ENCODE peak calls at places on chromosome 3, in five cellular contexts. V, X, B, A and U are unnamed samples.

GRCh38 chr3:145983101-145983500 is 177.9 kb downstream of the PLOD2 start:
- DNase-seq in X (no peak), A (no peak), V (no peak), B (no peak), U (no peak)

GRCh38 chr3:84922682-84923081 is 36.1 kb upstream of the CADM2 start:
- DNase-seq in X (no peak), B (no peak), V (no peak), A (no peak), U (no peak)

GRCh38 chr3:19215427-19215826 is 67.1 kb downstream of the KCNH8 start:
- DNase-seq in A (no peak), B (no peak), V (no peak), X (no peak), U (no peak)

GRCh38 chr3:161273589-161274218 is 52.6 kb downstream of the NMD3 start:
- DNase-seq in V (no peak), A (no peak), B (peak; percentile 32), X (peak; percentile 60), U (no peak)

GRCh38 chr3:133754455-133754854 is 8.3 kb downstream of the TF start:
- DNase-seq in A (no peak), V (no peak), B (no peak), X (no peak), U (no peak)

GRCh38 chr3:138933068-138933668 is 13.8 kb downstream of the FOXL2 start:
- DNase-seq in A (no peak), X (no peak), B (no peak), V (no peak), U (no peak)

GRCh38 chr3:169804681-169805080 is 8.0 kb upstream of the LRRIQ4 start:
- DNase-seq in A (no peak), V (no peak), X (no peak), B (no peak), U (no peak)

GRCh38 chr3:61903931-61904657 is 342.7 kb downstream of the PTPRG start:
- DNase-seq in V (peak; percentile 61), B (no peak), X (no peak), A (no peak), U (no peak)

GRCh38 chr3:50575372-50575771 is 6.0 kb downstream of the HEMK1 start:
- DNase-seq in X (no peak), A (no peak), V (no peak), B (no peak), U (no peak)

GRCh38 chr3:4504340-4505261 is 11.5 kb downstream of the ITPR1 start:
- DNase-seq in X (peak; percentile 59), B (peak; percentile 77), A (no peak), V (no peak), U (no peak)

GRCh38 chr3:47732143-47732542 is 49.5 kb downstream of the SMARCC1 start:
- DNase-seq in A (no peak), X (no peak), B (no peak), V (no peak), U (no peak)

DNA sequence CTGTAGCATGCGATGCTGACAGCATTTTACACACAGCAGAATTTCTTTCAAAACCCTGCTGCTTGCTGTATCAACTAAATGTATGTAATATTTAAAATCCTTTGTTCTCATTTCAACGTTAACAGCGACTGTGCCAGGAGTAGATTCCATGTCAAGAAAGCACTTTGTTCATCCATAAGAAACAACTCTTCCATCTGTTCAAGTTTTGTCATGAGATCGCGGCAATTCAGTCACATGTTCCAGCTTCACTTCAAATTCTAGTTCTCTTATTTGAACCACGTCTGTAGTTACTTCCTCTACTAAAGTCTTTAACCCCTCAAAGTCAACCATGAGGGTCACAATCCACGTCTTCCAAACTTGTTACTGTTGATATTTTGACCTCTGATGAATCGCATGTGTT is 50.6 kb downstream of the SMARCC1 start:
- DNase-seq in V (no peak), X (no peak), B (no peak), A (no peak), U (no peak)
- H3K36me3 ChIP-seq in V (peaks cover 96% of the 10 kb centered on the region), X (peaks cover 100% of the 10 kb centered on the region), B (no peaks in the 10 kb centered on the region), A (peaks cover 88% of the 10 kb centered on the region), U (peaks cover 75% of the 10 kb centered on the region)

DNA sequence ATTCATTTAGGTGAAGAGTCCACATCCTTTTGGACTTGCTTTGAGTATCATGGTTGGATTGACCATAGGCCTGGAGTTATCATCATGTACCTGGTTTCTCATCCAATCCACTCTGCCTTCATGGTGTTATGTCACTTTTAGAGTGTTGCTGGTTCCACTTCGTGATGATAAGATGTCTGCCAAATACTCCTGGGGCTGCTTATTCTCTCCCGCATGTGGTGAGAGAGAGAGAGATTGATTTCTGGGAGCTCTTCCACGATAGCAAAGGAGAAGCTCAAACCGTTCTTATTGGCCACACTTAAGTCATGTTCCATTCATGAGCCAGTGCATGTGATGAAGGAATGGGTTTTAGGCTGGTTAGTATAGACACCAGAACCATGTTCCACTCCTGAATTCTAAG is 47.6 kb downstream of the MITF start:
- DNase-seq in X (no peak), A (no peak), B (no peak), V (no peak), U (no peak)
- H3K4me3 ChIP-seq in X (no peak overlapping the region), A (no peak overlapping the region), B (no peak overlapping the region), V (no peak overlapping the region), U (no peak overlapping the region)

GRCh38 chr3:172065967-172066762 is 26.8 kb downstream of the FNDC3B start:
- DNase-seq in A (no peak), B (no peak), V (no peak), X (no peak), U (no peak)

GRCh38 chr3:172065534-172065933 is 26.2 kb downstream of the FNDC3B start:
- DNase-seq in X (no peak), A (no peak), V (no peak), B (no peak), U (no peak)

GRCh38 chr3:172066880-172067778 is 27.8 kb downstream of the FNDC3B start:
- DNase-seq in V (no peak), X (no peak), B (no peak), A (no peak), U (no peak)

GRCh38 chr3:172061724-172062184 is 22.4 kb downstream of the FNDC3B start:
- DNase-seq in X (peak; percentile 71), B (no peak), A (no peak), V (no peak), U (no peak)

GRCh38 chr3:172063456-172064432 is 24.4 kb downstream of the FNDC3B start:
- DNase-seq in B (no peak), A (no peak), X (no peak), V (no peak), U (no peak)
- H3K36me3 ChIP-seq in B (no peaks in the 10 kb centered on the region), A (peaks cover 7% of the 10 kb centered on the region), X (peaks cover 15% of the 10 kb centered on the region), V (no peaks in the 10 kb centered on the region), U (no peaks in the 10 kb centered on the region)

GRCh38 chr3:42192334-42193200 is 73.4 kb downstream of the CCK start:
- DNase-seq in X (peak; percentile 79), V (no peak), A (no peak), B (no peak), U (no peak)

GRCh38 chr3:42198709-42199108 is 67.3 kb downstream of the CCK start:
- DNase-seq in X (no peak), B (no peak), A (no peak), V (no peak), U (no peak)

GRCh38 chr3:42191443-42191747 is 74.6 kb downstream of the CCK start:
- DNase-seq in A (no peak), X (peak; percentile 70), V (no peak), B (no peak), U (no peak)

GRCh38 chr3:42195879-42196330 is 70.1 kb downstream of the CCK start:
- DNase-seq in X (peak; percentile 73), B (no peak), A (no peak), V (no peak), U (no peak)

GRCh38 chr3:42194943-42195510 is 71.0 kb downstream of the CCK start:
- DNase-seq in A (no peak), B (no peak), V (no peak), X (no peak), U (no peak)
- H3K4me3 ChIP-seq in A (no peak overlapping the region), B (no peak overlapping the region), V (no peak overlapping the region), X (peak overlapping the region; percentile 53), U (no peak overlapping the region)

GRCh38 chr3:149020196-149020838 is 29.0 kb downstream of the GYG1 start:
- DNase-seq in B (no peak), V (no peak), X (no peak), A (no peak), U (no peak)

GRCh38 chr3:149020839-149021252 is 29.5 kb downstream of the GYG1 start:
- DNase-seq in V (no peak), X (no peak), B (no peak), A (no peak), U (no peak)

GRCh38 chr3:149018247-149018646 is 26.9 kb downstream of the GYG1 start:
- DNase-seq in B (no peak), X (no peak), V (no peak), A (no peak), U (no peak)

GRCh38 chr3:149021830-149022229 is 30.5 kb downstream of the GYG1 start:
- DNase-seq in V (no peak), B (no peak), X (no peak), A (no peak), U (no peak)

GRCh38 chr3:149019581-149019980 is 28.2 kb downstream of the GYG1 start:
- DNase-seq in B (no peak), V (no peak), X (no peak), A (no peak), U (no peak)
- H3K36me3 ChIP-seq in B (no peaks in the 10 kb centered on the region), V (peaks cover 37% of the 10 kb centered on the region), X (peaks cover 40% of the 10 kb centered on the region), A (peaks cover 65% of the 10 kb centered on the region), U (peaks cover 19% of the 10 kb centered on the region)

GRCh38 chr3:131526801-131527347 is 24.1 kb upstream of the MRPL3 start:
- DNase-seq in A (no peak), B (peak; percentile 85), X (no peak), V (no peak), U (no peak)
- H3K4me3 ChIP-seq in A (no peak overlapping the region), B (peak overlapping the region; percentile 56), X (no peak overlapping the region), V (no peak overlapping the region), U (no peak overlapping the region)

DNA sequence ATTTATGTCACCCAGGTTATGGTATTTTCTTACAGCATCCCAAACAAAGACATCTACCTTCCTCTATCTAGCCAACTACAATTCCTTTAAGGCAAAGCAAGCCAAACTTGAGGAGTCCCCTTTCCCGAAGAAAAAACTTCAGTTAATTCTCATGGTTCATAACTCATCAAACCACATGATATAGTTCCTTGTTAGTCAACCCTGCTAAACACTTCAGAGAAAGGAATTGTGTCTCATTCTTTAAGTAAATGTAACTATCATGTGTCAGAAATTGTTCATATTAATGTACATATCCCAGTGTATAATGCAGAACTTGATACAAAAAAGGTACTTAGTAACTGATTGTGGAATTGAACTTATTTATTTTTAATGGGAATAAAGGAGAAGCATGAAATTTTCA is 44.4 kb downstream of the ST3GAL6 start:
- DNase-seq in B (no peak), X (no peak), V (no peak), A (no peak), U (no peak)
- H3K36me3 ChIP-seq in B (peaks cover 5% of the 10 kb centered on the region), X (peaks cover 24% of the 10 kb centered on the region), V (peaks cover 30% of the 10 kb centered on the region), A (peaks cover 44% of the 10 kb centered on the region), U (no peaks in the 10 kb centered on the region)